ENCODE peak calls at places on chromosomes 12 and 14, in nine cellular contexts. One of them, this sample, is unnamed.

GRCh38 chr12:9334964-9335363 is 126.8 kb upstream of the PZP start:
- DNase-seq in small intestine: no peak
- DNase-seq in breast epithelium: no peak
- DNase-seq in mammary epithelial cell: no peak
- DNase-seq in lower leg skin: no peak
- DNase-seq in foreskin fibroblast: no peak
- DNase-seq in Peyer's patch: no peak
- DNase-seq in GM12864: no peak
- DNase-seq in brain microvascular endothelial cell: no peak
- DNase-seq in this sample: no peak

GRCh38 chr12:13171921-13172859 is 24.3 kb upstream of the EMP1 start:
- DNase-seq in GM12864: peak
- DNase-seq in brain microvascular endothelial cell: no peak
- DNase-seq in Peyer's patch: peak
- DNase-seq in breast epithelium: peak
- DNase-seq in foreskin fibroblast: peak
- DNase-seq in mammary epithelial cell: peak
- DNase-seq in lower leg skin: no peak
- DNase-seq in small intestine: peak
- DNase-seq in this sample: no peak

GRCh38 chr14:68285421-68286179 is 466.0 kb downstream of the RAD51B start:
- DNase-seq in small intestine: peak
- DNase-seq in breast epithelium: no peak
- DNase-seq in foreskin fibroblast: peak
- DNase-seq in mammary epithelial cell: no peak
- DNase-seq in GM12864: no peak
- DNase-seq in brain microvascular endothelial cell: no peak
- DNase-seq in lower leg skin: no peak
- DNase-seq in Peyer's patch: peak
- DNase-seq in this sample: peak

GRCh38 chr12:7638064-7638763 is 27.5 kb downstream of the APOBEC1 start:
- DNase-seq in Peyer's patch: no peak
- DNase-seq in GM12864: no peak
- DNase-seq in mammary epithelial cell: no peak
- DNase-seq in foreskin fibroblast: no peak
- DNase-seq in lower leg skin: no peak
- DNase-seq in small intestine: peak
- DNase-seq in breast epithelium: no peak
- DNase-seq in brain microvascular endothelial cell: no peak
- DNase-seq in this sample: no peak

GRCh38 chr12:9711664-9712063 is 21.2 kb downstream of the CLECL1 start:
- DNase-seq in Peyer's patch: no peak
- DNase-seq in breast epithelium: no peak
- DNase-seq in foreskin fibroblast: peak
- DNase-seq in lower leg skin: no peak
- DNase-seq in brain microvascular endothelial cell: no peak
- DNase-seq in small intestine: no peak
- DNase-seq in GM12864: no peak
- DNase-seq in mammary epithelial cell: no peak
- DNase-seq in this sample: no peak

GRCh38 chr14:101820283-101820798 is 58.8 kb downstream of the PPP2R5C start:
- DNase-seq in lower leg skin: no peak
- DNase-seq in Peyer's patch: peak
- DNase-seq in mammary epithelial cell: no peak
- DNase-seq in foreskin fibroblast: no peak
- DNase-seq in breast epithelium: no peak
- DNase-seq in GM12864: no peak
- DNase-seq in brain microvascular endothelial cell: no peak
- DNase-seq in small intestine: no peak
- DNase-seq in this sample: no peak

GRCh38 chr12:118345355-118345754 is 27.4 kb downstream of the TAOK3 start:
- DNase-seq in Peyer's patch: no peak
- DNase-seq in small intestine: no peak
- DNase-seq in foreskin fibroblast: no peak
- DNase-seq in lower leg skin: no peak
- DNase-seq in brain microvascular endothelial cell: no peak
- DNase-seq in mammary epithelial cell: no peak
- DNase-seq in GM12864: no peak
- DNase-seq in breast epithelium: no peak
- DNase-seq in this sample: no peak

GRCh38 chr12:110373025-110373876 is 30.3 kb downstream of the ANAPC7 start:
- DNase-seq in brain microvascular endothelial cell: no peak
- DNase-seq in lower leg skin: no peak
- DNase-seq in foreskin fibroblast: no peak
- DNase-seq in mammary epithelial cell: no peak
- DNase-seq in Peyer's patch: peak
- DNase-seq in GM12864: no peak
- DNase-seq in breast epithelium: no peak
- DNase-seq in small intestine: no peak
- DNase-seq in this sample: no peak

GRCh38 chr12:94172973-94173372 is 24.6 kb downstream of the PLXNC1 start:
- DNase-seq in GM12864: no peak
- DNase-seq in breast epithelium: no peak
- DNase-seq in foreskin fibroblast: peak
- DNase-seq in mammary epithelial cell: peak
- DNase-seq in brain microvascular endothelial cell: peak
- DNase-seq in Peyer's patch: no peak
- DNase-seq in lower leg skin: peak
- DNase-seq in small intestine: no peak
- DNase-seq in this sample: no peak

GRCh38 chr14:63543826-63544320 is 696 bp upstream of the PPP2R5E start:
- DNase-seq in breast epithelium: no peak
- DNase-seq in brain microvascular endothelial cell: no peak
- DNase-seq in mammary epithelial cell: no peak
- DNase-seq in lower leg skin: no peak
- DNase-seq in Peyer's patch: no peak
- DNase-seq in foreskin fibroblast: peak
- DNase-seq in GM12864: no peak
- DNase-seq in small intestine: no peak
- DNase-seq in this sample: no peak

GRCh38 chr14:24080888-24081738 is 9.8 kb downstream of the CPNE6 start:
- DNase-seq in Peyer's patch: peak
- DNase-seq in brain microvascular endothelial cell: no peak
- DNase-seq in GM12864: peak
- DNase-seq in foreskin fibroblast: peak
- DNase-seq in lower leg skin: no peak
- DNase-seq in small intestine: peak
- DNase-seq in breast epithelium: no peak
- DNase-seq in mammary epithelial cell: peak
- DNase-seq in this sample: peak

GRCh38 chr12:113929312-113929989 is 36.7 kb downstream of the RBM19 start:
- DNase-seq in foreskin fibroblast: no peak
- DNase-seq in Peyer's patch: no peak
- DNase-seq in small intestine: no peak
- DNase-seq in mammary epithelial cell: no peak
- DNase-seq in brain microvascular endothelial cell: no peak
- DNase-seq in lower leg skin: no peak
- DNase-seq in GM12864: no peak
- DNase-seq in breast epithelium: no peak
- DNase-seq in this sample: no peak

GRCh38 chr12:99752740-99753139 is 105.2 kb downstream of the GARIN6 start:
- DNase-seq in Peyer's patch: no peak
- DNase-seq in breast epithelium: no peak
- DNase-seq in mammary epithelial cell: peak
- DNase-seq in GM12864: no peak
- DNase-seq in foreskin fibroblast: no peak
- DNase-seq in brain microvascular endothelial cell: no peak
- DNase-seq in small intestine: no peak
- DNase-seq in lower leg skin: no peak
- DNase-seq in this sample: no peak

GRCh38 chr14:106694638-106695393 is 1168.4 kb downstream of the TMEM121 start:
- DNase-seq in mammary epithelial cell: peak
- DNase-seq in brain microvascular endothelial cell: no peak
- DNase-seq in Peyer's patch: peak
- DNase-seq in breast epithelium: no peak
- DNase-seq in small intestine: no peak
- DNase-seq in foreskin fibroblast: no peak
- DNase-seq in GM12864: peak
- DNase-seq in lower leg skin: no peak
- DNase-seq in this sample: peak

GRCh38 chr14:101153691-101154090 is 250.2 kb upstream of the RTL1 start:
- DNase-seq in breast epithelium: no peak
- DNase-seq in foreskin fibroblast: no peak
- DNase-seq in GM12864: no peak
- DNase-seq in lower leg skin: no peak
- DNase-seq in Peyer's patch: no peak
- DNase-seq in mammary epithelial cell: no peak
- DNase-seq in brain microvascular endothelial cell: no peak
- DNase-seq in small intestine: no peak
- DNase-seq in this sample: no peak

GRCh38 chr12:5965950-5966383 is 20.9 kb upstream of the ANO2 start:
- DNase-seq in breast epithelium: no peak
- DNase-seq in mammary epithelial cell: peak
- DNase-seq in brain microvascular endothelial cell: peak
- DNase-seq in Peyer's patch: peak
- DNase-seq in lower leg skin: no peak
- DNase-seq in GM12864: no peak
- DNase-seq in small intestine: peak
- DNase-seq in foreskin fibroblast: peak
- DNase-seq in this sample: peak

GRCh38 chr14:63938198-63939005 is 85.6 kb downstream of the SYNE2 start:
- DNase-seq in GM12864: no peak
- DNase-seq in brain microvascular endothelial cell: no peak
- DNase-seq in mammary epithelial cell: peak
- DNase-seq in small intestine: peak
- DNase-seq in lower leg skin: no peak
- DNase-seq in foreskin fibroblast: peak
- DNase-seq in Peyer's patch: no peak
- DNase-seq in breast epithelium: no peak
- DNase-seq in this sample: no peak

GRCh38 chr12:39605996-39606395 is 13.6 kb downstream of the ABCD2 start:
- DNase-seq in brain microvascular endothelial cell: peak
- DNase-seq in Peyer's patch: no peak
- DNase-seq in lower leg skin: no peak
- DNase-seq in mammary epithelial cell: peak
- DNase-seq in small intestine: no peak
- DNase-seq in GM12864: no peak
- DNase-seq in breast epithelium: no peak
- DNase-seq in foreskin fibroblast: peak
- DNase-seq in this sample: no peak

GRCh38 chr12:112303004-112303403 is 79.2 kb downstream of the HECTD4 start:
- DNase-seq in lower leg skin: no peak
- DNase-seq in Peyer's patch: no peak
- DNase-seq in GM12864: peak
- DNase-seq in breast epithelium: no peak
- DNase-seq in brain microvascular endothelial cell: peak
- DNase-seq in small intestine: no peak
- DNase-seq in foreskin fibroblast: peak
- DNase-seq in mammary epithelial cell: peak
- DNase-seq in this sample: peak

GRCh38 chr12:91180162-91180561 is 2.5 kb downstream of the DCN start:
- DNase-seq in Peyer's patch: no peak
- DNase-seq in small intestine: no peak
- DNase-seq in brain microvascular endothelial cell: no peak
- DNase-seq in GM12864: no peak
- DNase-seq in breast epithelium: no peak
- DNase-seq in foreskin fibroblast: no peak
- DNase-seq in mammary epithelial cell: no peak
- DNase-seq in lower leg skin: no peak
- DNase-seq in this sample: no peak

GRCh38 chr12:91180577-91180976 is 2.0 kb downstream of the DCN start:
- DNase-seq in lower leg skin: no peak
- DNase-seq in GM12864: no peak
- DNase-seq in mammary epithelial cell: no peak
- DNase-seq in Peyer's patch: no peak
- DNase-seq in foreskin fibroblast: peak
- DNase-seq in small intestine: peak
- DNase-seq in breast epithelium: no peak
- DNase-seq in brain microvascular endothelial cell: peak
- DNase-seq in this sample: no peak

GRCh38 chr12:91178139-91178561 is 4.5 kb downstream of the DCN start:
- DNase-seq in lower leg skin: no peak
- DNase-seq in GM12864: no peak
- DNase-seq in breast epithelium: no peak
- DNase-seq in brain microvascular endothelial cell: no peak
- DNase-seq in small intestine: peak
- DNase-seq in mammary epithelial cell: peak
- DNase-seq in foreskin fibroblast: peak
- DNase-seq in Peyer's patch: no peak
- DNase-seq in this sample: no peak

GRCh38 chr12:91178801-91179200 is 3.8 kb downstream of the DCN start:
- DNase-seq in brain microvascular endothelial cell: no peak
- DNase-seq in foreskin fibroblast: peak
- DNase-seq in mammary epithelial cell: no peak
- DNase-seq in small intestine: no peak
- DNase-seq in GM12864: no peak
- DNase-seq in breast epithelium: no peak
- DNase-seq in lower leg skin: no peak
- DNase-seq in Peyer's patch: no peak
- DNase-seq in this sample: no peak

GRCh38 chr12:91179315-91179714 is 3.3 kb downstream of the DCN start:
- DNase-seq in Peyer's patch: no peak
- DNase-seq in small intestine: peak
- DNase-seq in brain microvascular endothelial cell: no peak
- DNase-seq in foreskin fibroblast: peak
- DNase-seq in mammary epithelial cell: no peak
- DNase-seq in breast epithelium: no peak
- DNase-seq in GM12864: no peak
- DNase-seq in lower leg skin: peak
- DNase-seq in this sample: no peak
- H3K4me3 ChIP-seq in Peyer's patch: peak
- H3K4me3 ChIP-seq in small intestine: no peak
- H3K4me3 ChIP-seq in brain microvascular endothelial cell: peak
- H3K4me3 ChIP-seq in foreskin fibroblast: peak
- H3K4me3 ChIP-seq in mammary epithelial cell: no peak
- H3K4me3 ChIP-seq in breast epithelium: peak
- H3K4me3 ChIP-seq in GM12864: no peak
- H3K4me3 ChIP-seq in lower leg skin: peak
- H3K4me3 ChIP-seq in this sample: no peak

GRCh38 chr12:76033116-76034001 is 1.8 kb upstream of the PHLDA1 start:
- DNase-seq in mammary epithelial cell: peak
- DNase-seq in Peyer's patch: no peak
- DNase-seq in foreskin fibroblast: peak
- DNase-seq in lower leg skin: no peak
- DNase-seq in breast epithelium: no peak
- DNase-seq in small intestine: no peak
- DNase-seq in GM12864: no peak
- DNase-seq in brain microvascular endothelial cell: no peak
- DNase-seq in this sample: no peak
- H3K4me3 ChIP-seq in mammary epithelial cell: peak
- H3K4me3 ChIP-seq in Peyer's patch: peak
- H3K4me3 ChIP-seq in foreskin fibroblast: peak
- H3K4me3 ChIP-seq in lower leg skin: no peak
- H3K4me3 ChIP-seq in breast epithelium: no peak
- H3K4me3 ChIP-seq in small intestine: no peak
- H3K4me3 ChIP-seq in GM12864: peak
- H3K4me3 ChIP-seq in brain microvascular endothelial cell: peak
- H3K4me3 ChIP-seq in this sample: no peak

GRCh38 chr12:1972856-1973317 is 31.4 kb downstream of the DCP1B start:
- DNase-seq in lower leg skin: no peak
- DNase-seq in mammary epithelial cell: no peak
- DNase-seq in small intestine: no peak
- DNase-seq in foreskin fibroblast: peak
- DNase-seq in brain microvascular endothelial cell: peak
- DNase-seq in GM12864: no peak
- DNase-seq in breast epithelium: no peak
- DNase-seq in Peyer's patch: no peak
- DNase-seq in this sample: no peak
- H3K4me3 ChIP-seq in lower leg skin: no peak
- H3K4me3 ChIP-seq in mammary epithelial cell: no peak
- H3K4me3 ChIP-seq in small intestine: no peak
- H3K4me3 ChIP-seq in foreskin fibroblast: peak
- H3K4me3 ChIP-seq in brain microvascular endothelial cell: no peak
- H3K4me3 ChIP-seq in GM12864: no peak
- H3K4me3 ChIP-seq in breast epithelium: no peak
- H3K4me3 ChIP-seq in Peyer's patch: no peak
- H3K4me3 ChIP-seq in this sample: no peak

GRCh38 chr12:26704684-26705475 is 128.1 kb downstream of the ITPR2 start:
- DNase-seq in brain microvascular endothelial cell: no peak
- DNase-seq in mammary epithelial cell: no peak
- DNase-seq in GM12864: no peak
- DNase-seq in lower leg skin: no peak
- DNase-seq in foreskin fibroblast: peak
- DNase-seq in Peyer's patch: no peak
- DNase-seq in small intestine: peak
- DNase-seq in breast epithelium: no peak
- DNase-seq in this sample: no peak
- H3K4me3 ChIP-seq in brain microvascular endothelial cell: no peak
- H3K4me3 ChIP-seq in mammary epithelial cell: no peak
- H3K4me3 ChIP-seq in GM12864: no peak
- H3K4me3 ChIP-seq in lower leg skin: no peak
- H3K4me3 ChIP-seq in foreskin fibroblast: no peak
- H3K4me3 ChIP-seq in Peyer's patch: no peak
- H3K4me3 ChIP-seq in small intestine: no peak
- H3K4me3 ChIP-seq in breast epithelium: no peak
- H3K4me3 ChIP-seq in this sample: no peak